ENCODE peak calls at places on chromosomes 11 and 22, in four cellular contexts. E, G, C and N are unnamed samples.

GRCh38 chr11:80330302-80330701 is 889.5 kb upstream of the TENM4 start:
- DNase-seq in E (no peak), G (peak), C (peak), N (peak)

GRCh38 chr22:27347951-27348350 is 453.6 kb downstream of the MN1 start:
- DNase-seq in E (no peak), G (no peak), C (no peak), N (no peak)

GRCh38 chr11:105636496-105636895 is 26.6 kb downstream of the GRIA4 start:
- DNase-seq in E (no peak), G (no peak), C (no peak), N (no peak)

GRCh38 chr22:49433044-49433443 is 394.6 kb downstream of the BRD1 start:
- DNase-seq in E (no peak), G (no peak), C (no peak), N (no peak)

GRCh38 chr11:8298801-8299786 is 35.4 kb upstream of the LMO1 start:
- DNase-seq in E (no peak), G (no peak), C (no peak), N (no peak)

GRCh38 chr22:23751441-23751996 is 607 bp upstream of the ZNF70 start:
- DNase-seq in E (no peak), G (peak), C (peak), N (no peak)

GRCh38 chr11:87368876-87369480 is 331.2 kb downstream of the TMEM135 start:
- DNase-seq in E (no peak), G (no peak), C (no peak), N (peak)

GRCh38 chr22:37045958-37046357 is 5.6 kb upstream of the KCTD17 start:
- DNase-seq in E (no peak), G (peak), C (no peak), N (peak)

GRCh38 chr11:3230636-3231549 is 1.3 kb downstream of the MRGPRE start:
- DNase-seq in E (no peak), G (no peak), C (no peak), N (no peak)

GRCh38 chr11:46250071-46251052 is 27.1 kb upstream of the CREB3L1 start:
- DNase-seq in E (no peak), G (peak), C (no peak), N (no peak)

GRCh38 chr22:29603358-29604191 is at the start of gene NF2:
- DNase-seq in E (peak), G (peak), C (peak), N (peak)

GRCh38 chr22:47850644-47851151 is 1088.2 kb downstream of the TBC1D22A start:
- DNase-seq in E (no peak), G (no peak), C (no peak), N (no peak)

GRCh38 chr11:12587333-12587997 is 86.8 kb upstream of the TEAD1 start:
- DNase-seq in E (no peak), G (peak), C (no peak), N (peak)

GRCh38 chr11:69301491-69302401 is 7.8 kb downstream of the MYEOV start:
- DNase-seq in E (peak), G (peak), C (peak), N (peak)

GRCh38 chr11:107999759-108000455 is 8.8 kb upstream of the CUL5 start:
- DNase-seq in E (no peak), G (peak), C (peak), N (peak)

GRCh38 chr11:26753738-26754504 is 32.1 kb upstream of the SLC5A12 start:
- DNase-seq in E (peak), G (peak), C (peak), N (peak)

GRCh38 chr22:31818481-31819392 is 64.9 kb downstream of the DEPDC5 start:
- DNase-seq in E (no peak), G (peak), C (no peak), N (peak)

GRCh38 chr22:37741312-37741795 is 44.5 kb downstream of the TRIOBP start:
- DNase-seq in E (peak), G (peak), C (peak), N (peak)

GRCh38 chr11:5336331-5336730 is 7.0 kb downstream of the OR51B5 start:
- DNase-seq in E (no peak), G (peak), C (no peak), N (no peak)

DNA sequence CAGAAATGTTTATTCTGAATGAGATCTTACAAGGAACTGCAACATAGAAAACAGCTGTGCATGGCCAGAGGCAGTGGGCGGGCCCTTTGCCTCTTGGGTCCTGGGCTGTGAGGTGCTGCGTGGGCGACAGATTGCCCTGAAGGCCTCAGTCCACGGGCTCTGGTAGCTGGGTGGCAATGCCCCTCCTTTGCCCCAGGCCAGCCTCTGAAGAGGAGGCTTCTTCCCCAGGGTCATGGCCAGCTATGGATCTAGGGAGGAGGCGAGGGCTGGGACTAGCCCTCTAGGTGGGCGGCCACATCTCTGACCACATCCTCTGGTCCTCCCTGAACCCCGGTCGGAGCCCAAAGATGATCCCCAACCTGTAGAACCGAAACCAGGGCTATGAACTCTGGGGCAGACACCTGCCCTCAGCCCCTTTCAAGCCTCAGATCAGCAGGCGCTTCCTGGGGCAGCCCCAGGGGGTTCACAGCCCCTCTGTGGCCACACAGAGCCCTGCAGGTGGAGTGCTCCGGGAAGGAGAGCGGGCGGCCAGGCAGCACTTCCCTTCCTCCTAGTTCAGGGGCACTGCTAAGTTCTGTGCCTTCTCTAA is 6.6 kb upstream of the CDC42BPG start:
- DNase-seq in E (no peak), G (no peak), C (no peak), N (no peak)
- H3K4me3 ChIP-seq in E (no peak), G (no peak), C (no peak), N (no peak)

DNA sequence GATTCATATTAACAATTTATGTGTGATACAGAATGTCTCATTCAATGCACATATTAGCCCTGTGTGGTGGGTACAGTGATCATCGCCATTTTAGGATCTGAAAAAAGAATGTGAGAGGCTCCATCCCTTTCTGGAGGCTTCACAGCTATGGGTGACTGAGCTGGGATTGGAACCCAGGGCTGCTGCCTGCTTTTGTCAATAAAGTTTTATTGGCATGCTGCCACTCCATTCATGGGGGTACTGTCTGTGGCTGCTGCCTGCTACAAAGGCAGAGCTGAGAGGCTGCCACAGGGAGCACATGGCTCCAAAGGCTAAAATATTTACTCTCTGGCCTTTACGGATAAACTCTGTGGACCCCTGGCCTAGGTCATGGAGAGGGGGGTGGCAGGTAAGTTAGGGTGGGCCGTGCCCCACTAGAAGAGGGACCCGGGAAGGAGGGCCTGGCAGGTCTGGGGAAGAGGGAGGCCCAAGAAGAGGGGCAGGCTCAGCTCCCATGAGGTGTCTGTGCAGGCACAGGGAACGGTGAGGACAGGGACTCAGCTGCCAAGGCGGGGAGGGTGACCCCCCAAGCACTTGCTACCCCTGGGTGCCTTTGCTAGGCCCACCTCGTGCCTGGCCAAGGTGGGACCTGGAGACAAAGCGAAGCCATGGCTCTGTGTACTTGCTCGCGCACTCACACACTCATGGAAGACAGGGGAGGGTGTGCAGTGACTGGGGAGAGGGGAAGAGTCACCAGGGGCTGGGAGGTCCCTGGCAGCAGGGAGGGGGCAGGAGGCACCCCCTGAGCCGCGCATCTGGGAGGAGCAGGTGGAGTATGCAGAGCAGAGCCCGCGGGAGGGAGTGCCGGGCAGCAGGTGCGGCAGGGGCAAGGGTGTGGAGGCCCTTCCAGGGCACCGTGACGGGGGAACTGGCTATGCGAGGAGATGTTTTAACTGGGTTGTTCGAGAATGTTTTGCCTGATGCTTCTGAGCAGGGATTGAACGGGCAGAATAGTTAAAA is 335.3 kb downstream of the CTTN start:
- DNase-seq in E (no peak), G (no peak), C (no peak), N (no peak)
- TF ChIP-seq CTCF in E (no peak), G (no peak), C (no peak), N (no peak)

GRCh38 chr11:75563978-75564552 is 2.0 kb downstream of the SERPINH1 start:
- DNase-seq in E (no peak), G (peak), C (peak), N (peak)
- H3K4me3 ChIP-seq in E (no peak), G (peak), C (peak), N (peak)

GRCh38 chr11:129410561-129410960 is 34.9 kb downstream of the BARX2 start:
- DNase-seq in E (no peak), G (no peak), C (no peak), N (no peak)
- TF ChIP-seq CTCF in E (no peak), G (no peak), C (no peak), N (no peak)

DNA sequence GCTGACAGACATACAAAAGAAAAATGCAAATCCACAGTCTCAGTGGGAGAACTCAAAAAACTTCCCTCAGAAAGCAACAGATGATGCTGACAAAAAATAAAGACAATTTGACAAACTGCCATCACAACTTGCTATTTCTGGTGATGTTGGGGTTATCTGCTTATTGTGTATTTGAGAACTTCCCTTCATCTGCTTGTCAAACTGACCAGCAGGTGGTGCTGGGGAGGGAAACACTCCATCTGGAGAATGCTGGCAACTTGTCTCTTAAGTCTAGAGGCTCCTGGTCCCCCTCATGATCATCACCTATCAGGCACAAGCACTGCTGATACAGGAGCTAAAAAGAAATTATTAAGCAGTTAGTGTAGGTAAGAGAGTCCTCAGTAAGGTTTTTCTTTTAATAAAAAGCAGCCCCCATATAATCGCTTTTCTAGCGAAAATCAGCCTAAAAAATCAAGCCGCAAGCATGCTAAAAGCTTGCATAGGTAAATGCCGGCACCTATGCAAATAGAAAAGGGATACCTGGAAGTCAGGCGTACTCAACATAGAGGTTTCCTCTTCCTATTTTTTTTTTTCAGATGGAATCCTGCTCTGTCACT is 9.8 kb upstream of the FAM111B start:
- DNase-seq in E (peak), G (peak), C (peak), N (peak)
- H3K4me3 ChIP-seq in E (no peak), G (no peak), C (no peak), N (no peak)

GRCh38 chr11:86288776-86289507 is 13.1 kb upstream of the HIKESHI start:
- DNase-seq in E (no peak), G (no peak), C (peak), N (peak)

GRCh38 chr11:86291466-86292262 is 10.4 kb upstream of the HIKESHI start:
- DNase-seq in E (peak), G (peak), C (peak), N (peak)

GRCh38 chr11:86292912-86293606 is 9.0 kb upstream of the HIKESHI start:
- DNase-seq in E (no peak), G (no peak), C (no peak), N (no peak)

DNA sequence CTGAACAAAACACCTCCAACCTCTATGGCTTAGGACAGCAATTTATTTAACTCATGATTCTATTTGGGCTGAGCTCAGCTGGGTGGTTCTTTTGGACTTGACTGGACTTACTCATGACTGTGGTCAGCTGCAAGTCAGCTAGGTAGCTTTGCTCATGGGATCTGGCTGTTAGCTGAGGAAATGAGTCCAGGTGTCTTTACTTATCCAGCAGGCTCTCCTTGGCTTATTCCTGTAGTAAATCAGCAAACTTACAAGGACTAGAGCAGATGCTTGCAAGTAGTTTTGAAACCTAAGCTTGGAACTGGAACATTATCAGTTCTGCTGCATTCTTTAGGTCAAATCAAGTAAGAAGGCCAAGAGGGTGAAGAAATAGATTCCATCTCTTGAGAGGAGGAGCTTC is 8.0 kb upstream of the HIKESHI start:
- DNase-seq in E (no peak), G (peak), C (no peak), N (no peak)
- TF ChIP-seq CTCF in E (no peak), G (no peak), C (no peak), N (no peak)

DNA sequence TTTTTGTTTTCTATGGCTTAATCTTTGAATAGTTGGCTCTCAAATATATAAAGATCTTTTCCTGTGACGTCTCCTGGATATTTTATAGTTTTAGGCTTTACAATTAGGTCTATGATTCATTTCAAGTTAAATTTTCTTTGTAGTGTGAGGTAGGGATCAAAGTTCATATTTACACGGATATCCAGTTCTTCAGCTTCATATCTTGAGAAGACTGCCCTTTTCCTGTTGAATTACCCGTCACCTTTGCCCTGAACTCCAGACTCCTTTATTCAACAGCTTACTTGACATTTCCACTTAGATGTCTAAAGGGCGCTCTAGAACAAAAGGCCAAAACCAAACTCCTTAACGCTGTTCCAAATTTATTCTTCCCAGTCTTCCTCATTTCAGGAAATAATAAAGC is 51.7 kb downstream of the TTC17 start:
- DNase-seq in E (no peak), G (no peak), C (no peak), N (no peak)
- H3K4me3 ChIP-seq in E (no peak), G (no peak), C (no peak), N (no peak)

GRCh38 chr11:120512727-120513435 is 1.3 kb downstream of the GRIK4 start:
- DNase-seq in E (no peak), G (no peak), C (peak), N (no peak)
- TF ChIP-seq CTCF in E (no peak), G (no peak), C (no peak), N (no peak)

GRCh38 chr11:67732045-67732787 is 57.8 kb upstream of the ALDH3B2 start:
- DNase-seq in E (peak), G (no peak), C (no peak), N (no peak)
- H3K4me3 ChIP-seq in E (no peak), G (no peak), C (no peak), N (no peak)